ENCODE peak calls at places on chromosome 1, in five cellular contexts. B is neuronal stem cell, Y is IMR-90, V is H1, Z is trophoblast cell. L is an unnamed sample.

GRCh38 chr1:57331620-57332019 is 92.2 kb downstream of the DAB1 start:
- DNase-seq in B (no peak), Y (no peak), V (no peak), Z (no peak), L (no peak)

GRCh38 chr1:67540733-67541125 is 110.5 kb upstream of the SERBP1 start:
- DNase-seq in B (no peak), Y (peak; percentile 31), V (no peak), Z (no peak), L (no peak)

GRCh38 chr1:62038594-62039284 is 155.9 kb upstream of the L1TD1 start:
- DNase-seq in B (no peak), Y (no peak), V (no peak), Z (peak; percentile 5), L (no peak)

GRCh38 chr1:236523704-236524141 is at the start of gene LGALS8:
- DNase-seq in B (peak; percentile 41), Y (peak; percentile 80), V (peak; percentile 71), Z (peak; percentile 64), L (peak; percentile 86)

GRCh38 chr1:19448491-19449439 is 36.6 kb downstream of the CAPZB start:
- DNase-seq in B (no peak), Y (peak; percentile 93), V (no peak), Z (peak; percentile 42), L (peak; percentile 94)

GRCh38 chr1:17531343-17531681 is 8.2 kb upstream of the ARHGEF10L start:
- DNase-seq in B (no peak), Y (no peak), V (no peak), Z (no peak), L (no peak)

GRCh38 chr1:119673171-119673940 is 25.3 kb upstream of the ZNF697 start:
- DNase-seq in B (no peak), Y (peak; percentile 33), V (no peak), Z (peak; percentile 59), L (no peak)

GRCh38 chr1:228141082-228141870 is 1.2 kb downstream of the GUK1 start:
- DNase-seq in B (no peak), Y (peak; percentile 33), V (no peak), Z (peak; percentile 53), L (peak; percentile 68)

GRCh38 chr1:13543927-13544556 is 30.2 kb upstream of the LRRC38 start:
- DNase-seq in B (peak; percentile 11), Y (no peak), V (no peak), Z (peak; percentile 13), L (no peak)

GRCh38 chr1:70764747-70765146 is 282.9 kb downstream of the PTGER3 start:
- DNase-seq in B (no peak), Y (no peak), V (no peak), Z (no peak), L (no peak)

GRCh38 chr1:226601456-226601855 is 52.9 kb downstream of the STUM start:
- DNase-seq in B (no peak), Y (no peak), V (no peak), Z (no peak), L (no peak)

GRCh38 chr1:96651517-96651916 is 70.1 kb upstream of the PTBP2 start:
- DNase-seq in B (no peak), Y (no peak), V (no peak), Z (no peak), L (no peak)

GRCh38 chr1:156498447-156499193 is 2.0 kb downstream of the MEF2D start:
- DNase-seq in B (no peak), Y (peak; percentile 72), V (peak; percentile 64), Z (no peak), L (peak; percentile 87)

GRCh38 chr1:7335224-7335879 is 435.7 kb upstream of the VAMP3 start:
- DNase-seq in B (no peak), Y (peak; percentile 76), V (no peak), Z (peak; percentile 41), L (peak; percentile 46)

GRCh38 chr1:147162093-147162492 is 10.2 kb downstream of the PRKAB2 start:
- DNase-seq in B (no peak), Y (no peak), V (no peak), Z (no peak), L (no peak)

GRCh38 chr1:15332952-15333715 is 76.6 kb upstream of the EFHD2 start:
- DNase-seq in B (no peak), Y (no peak), V (no peak), Z (no peak), L (no peak)

GRCh38 chr1:61332196-61332753 is 249.9 kb downstream of the NFIA start:
- DNase-seq in B (no peak), Y (no peak), V (no peak), Z (no peak), L (no peak)

GRCh38 chr1:167477962-167478361 is 40.4 kb downstream of the CD247 start:
- DNase-seq in B (no peak), Y (no peak), V (no peak), Z (no peak), L (peak; percentile 10)

GRCh38 chr1:179447489-179447888 is 81.7 kb downstream of the AXDND1 start:
- DNase-seq in B (no peak), Y (peak; percentile 2), V (peak; percentile 55), Z (peak; percentile 63), L (no peak)

GRCh38 chr1:25544819-25545218 is 1.4 kb downstream of the LDLRAP1 start:
- DNase-seq in B (no peak), Y (no peak), V (no peak), Z (no peak), L (no peak)

GRCh38 chr1:79945391-79945790 is 938.9 kb upstream of the ADGRL4 start:
- DNase-seq in B (no peak), Y (no peak), V (no peak), Z (no peak), L (no peak)

GRCh38 chr1:50214764-50215163 is 106.0 kb downstream of the ELAVL4 start:
- DNase-seq in B (no peak), Y (no peak), V (no peak), Z (no peak), L (no peak)

GRCh38 chr1:38140025-38140487 is 93.5 kb upstream of the POU3F1 start:
- DNase-seq in B (no peak), Y (peak; percentile 24), V (no peak), Z (no peak), L (no peak)
- H2BK5ac ChIP-seq in B (no peak overlapping the region), Y (no peak overlapping the region), V (peak overlapping the region; percentile 67), Z (no peak overlapping the region), L (no peak overlapping the region)

DNA sequence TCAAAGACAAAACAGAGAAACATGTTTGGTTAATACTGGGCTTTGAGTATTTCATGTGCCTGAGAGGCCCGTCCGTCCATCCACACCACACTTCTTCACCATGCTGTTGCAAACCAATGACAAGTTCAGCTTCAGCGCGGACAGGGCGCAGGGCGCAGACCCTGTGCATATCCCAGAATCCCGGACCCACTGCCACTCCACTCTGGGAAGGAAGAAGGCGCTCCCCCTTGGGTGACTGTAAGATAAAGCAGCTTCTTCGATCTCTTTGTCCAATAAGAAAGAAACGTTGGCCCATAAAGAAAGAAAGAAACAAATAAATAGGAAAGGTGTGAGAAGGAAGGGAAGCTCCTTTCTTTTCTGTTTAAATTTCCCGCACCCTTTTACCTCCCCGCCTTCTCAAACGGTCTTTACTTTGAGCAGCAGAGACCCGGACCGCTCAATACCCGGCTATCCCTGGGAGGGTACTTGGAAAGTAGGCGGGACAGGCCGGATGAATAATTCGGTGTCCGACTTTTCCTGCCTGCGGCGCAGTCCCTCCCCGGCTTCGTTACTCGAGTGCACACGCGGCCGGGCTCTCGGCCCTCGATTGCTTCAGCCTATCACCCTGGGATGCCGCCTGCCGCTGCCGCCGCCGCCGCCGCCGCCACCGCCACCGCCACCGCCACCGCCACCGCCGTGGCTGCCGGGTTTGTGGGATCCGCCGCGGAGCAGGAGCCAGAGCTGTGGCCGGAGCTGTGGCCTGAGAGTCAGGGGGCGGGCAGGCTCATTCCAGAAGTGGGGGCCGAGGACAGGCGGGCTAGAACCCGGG is 550 bp upstream of the RASAL2 start:
- DNase-seq in B (peak; percentile 93), Y (peak; percentile 96), V (peak; percentile 87), Z (peak; percentile 99), L (peak; percentile 98)
- H3K14ac ChIP-seq in B (no peak overlapping the region), Y (peak overlapping the region; percentile 49), V (no peak overlapping the region), Z (peak overlapping the region; percentile 98), L (peak overlapping the region; percentile 96)

DNA sequence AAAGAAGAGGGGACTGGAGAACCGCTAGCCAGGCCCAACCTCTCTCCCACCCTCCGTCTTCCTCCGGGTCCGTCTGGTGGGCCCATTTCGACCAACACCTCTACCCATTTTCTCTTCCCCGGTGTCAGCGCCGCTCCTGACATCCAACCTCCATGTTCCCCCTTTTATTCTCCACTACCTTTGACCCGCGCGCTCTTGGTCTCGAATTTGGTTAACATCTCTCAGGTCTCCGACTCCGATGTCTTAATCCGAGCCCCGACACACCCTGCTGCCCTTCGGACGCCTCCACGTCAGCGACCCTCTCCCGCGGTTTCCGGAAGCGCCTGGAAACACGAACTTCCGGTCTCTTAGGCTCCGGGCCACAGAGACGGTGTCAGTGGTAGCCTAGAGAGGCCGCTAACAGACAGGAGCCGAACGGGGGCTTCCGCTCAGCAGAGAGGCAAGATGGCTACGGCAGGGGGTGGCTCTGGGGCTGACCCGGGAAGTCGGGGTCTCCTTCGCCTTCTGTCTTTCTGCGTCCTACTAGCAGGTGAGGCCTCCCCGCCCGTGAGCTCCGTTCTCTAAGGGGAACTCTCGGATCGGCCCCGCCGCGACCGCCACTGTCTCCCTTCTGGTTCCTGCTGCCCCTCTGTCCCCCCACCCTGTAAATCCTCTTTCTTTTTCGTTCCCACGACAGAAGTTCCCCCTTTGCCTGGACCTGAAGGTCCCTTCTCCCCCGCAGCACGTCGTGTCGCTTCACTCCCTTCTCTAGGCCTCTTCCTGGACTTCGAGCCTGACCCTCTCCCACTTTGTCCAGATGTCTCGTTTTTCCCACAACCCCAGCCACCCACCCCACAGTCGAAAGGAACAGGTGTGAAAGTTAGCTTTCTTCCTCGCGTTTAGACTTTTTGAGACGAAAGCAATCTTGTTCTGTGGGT is at the start of the genes COPA and NCSTN:
- DNase-seq in B (peak; percentile 91), Y (peak; percentile 97), V (peak; percentile 90), Z (peak; percentile 98), L (peak; percentile 98)
- H3K36me3 ChIP-seq in B (peaks cover 11% of the 10 kb centered on the region), Y (peaks cover 10% of the 10 kb centered on the region), V (peaks cover 11% of the 10 kb centered on the region), Z (peaks cover 8% of the 10 kb centered on the region), L (peaks cover 11% of the 10 kb centered on the region)

GRCh38 chr1:161309868-161310267 is at the start of gene MPZ:
- DNase-seq in B (no peak), Y (no peak), V (no peak), Z (no peak), L (no peak)
- H2BK5ac ChIP-seq in B (no peak within 1 kb of the TSS), Y (no peak within 1 kb of the TSS), V (no peak within 1 kb of the TSS), Z (no peak within 1 kb of the TSS), L (no peak within 1 kb of the TSS)

GRCh38 chr1:10734900-10735602 is 61.4 kb downstream of the CASZ1 start:
- DNase-seq in B (peak; percentile 44), Y (no peak), V (no peak), Z (no peak), L (no peak)

GRCh38 chr1:10736623-10737267 is 59.7 kb downstream of the CASZ1 start:
- DNase-seq in B (no peak), Y (no peak), V (no peak), Z (no peak), L (no peak)

GRCh38 chr1:10733967-10734366 is 62.5 kb downstream of the CASZ1 start:
- DNase-seq in B (no peak), Y (no peak), V (no peak), Z (no peak), L (no peak)

GRCh38 chr1:10737268-10737624 is 59.2 kb downstream of the CASZ1 start:
- DNase-seq in B (no peak), Y (no peak), V (no peak), Z (no peak), L (no peak)

GRCh38 chr1:10735603-10736305 is 60.7 kb downstream of the CASZ1 start:
- DNase-seq in B (no peak), Y (no peak), V (no peak), Z (no peak), L (no peak)
- H3K14ac ChIP-seq in B (peak overlapping the region; percentile 76), Y (no peak overlapping the region), V (no peak overlapping the region), Z (no peak overlapping the region), L (peak overlapping the region; percentile 20)

GRCh38 chr1:209840611-209841010 is 12.8 kb downstream of the UTP25 start:
- DNase-seq in B (no peak), Y (no peak), V (no peak), Z (no peak), L (no peak)
- H3K36me3 ChIP-seq in B (peaks cover 40% of the 10 kb centered on the region), Y (peaks cover 43% of the 10 kb centered on the region), V (peaks cover 30% of the 10 kb centered on the region), Z (peaks cover 16% of the 10 kb centered on the region), L (peaks cover 93% of the 10 kb centered on the region)